ENCODE peak calls at places on chromosomes 3 and 15, in six cellular contexts. H, C, M, L, X and W are unnamed samples.
A peak's percentile ranks its signal among the peaks of the same experiment; 100 is the strongest.

GRCh38 chr3:188170461-188171459 is 16.8 kb downstream of the LPP start:
- DNase-seq in H (no peak), C (no peak), M (no peak), L (no peak), X (no peak), W (no peak)

GRCh38 chr3:10517616-10518015 is 12.2 kb upstream of the ATP2B2 start:
- DNase-seq in H (no peak), C (peak; percentile 32), M (no peak), L (no peak), X (no peak), W (no peak)

GRCh38 chr3:126737527-126737926 is 33.5 kb downstream of the CHCHD6 start:
- DNase-seq in H (no peak), C (no peak), M (no peak), L (no peak), X (no peak), W (no peak)

GRCh38 chr3:28103871-28104270 is 137.5 kb upstream of the CMC1 start:
- DNase-seq in H (no peak), C (no peak), M (no peak), L (no peak), X (no peak), W (no peak)

GRCh38 chr15:40088929-40089755 is 19.5 kb downstream of the BMF start:
- DNase-seq in H (no peak), C (no peak), M (no peak), L (no peak), X (no peak), W (no peak)

GRCh38 chr15:40115670-40116093 is 7.0 kb upstream of the BMF start:
- DNase-seq in H (no peak), C (peak; percentile 90), M (peak; percentile 78), L (peak; percentile 33), X (peak; percentile 89), W (no peak)

GRCh38 chr3:14524920-14525660 is 15.1 kb downstream of the GRIP2 start:
- DNase-seq in H (no peak), C (no peak), M (no peak), L (no peak), X (no peak), W (no peak)

GRCh38 chr3:148958681-148959080 is 32.7 kb upstream of the GYG1 start:
- DNase-seq in H (no peak), C (no peak), M (no peak), L (no peak), X (no peak), W (no peak)

GRCh38 chr3:114660124-114660523 is 366.3 kb downstream of the TIGIT start:
- DNase-seq in H (no peak), C (no peak), M (no peak), L (no peak), X (no peak), W (no peak)

GRCh38 chr3:172152869-172153268 is 113.5 kb downstream of the FNDC3B start:
- DNase-seq in H (no peak), C (no peak), M (no peak), L (no peak), X (peak; percentile 42), W (no peak)

GRCh38 chr15:100923902-100924301 is 4.7 kb downstream of the LRRK1 start:
- DNase-seq in H (no peak), C (no peak), M (no peak), L (no peak), X (no peak), W (no peak)

GRCh38 chr3:12294885-12295580 is 6.2 kb downstream of the PPARG start:
- DNase-seq in H (peak; percentile 49), C (no peak), M (no peak), L (no peak), X (no peak), W (no peak)

GRCh38 chr3:142586803-142587406 is 8.4 kb upstream of the ATR start:
- DNase-seq in H (peak; percentile 84), C (no peak), M (peak; percentile 24), L (peak; percentile 65), X (peak; percentile 77), W (peak; percentile 75)

GRCh38 chr3:126498936-126499335 is 18.6 kb downstream of the UROC1 start:
- DNase-seq in H (no peak), C (no peak), M (no peak), L (no peak), X (no peak), W (no peak)

GRCh38 chr3:100882571-100882981 is 110.6 kb downstream of the ABI3BP start:
- DNase-seq in H (no peak), C (no peak), M (no peak), L (no peak), X (no peak), W (no peak)

GRCh38 chr15:40282870-40283614 is at the start of gene ANKRD63:
- DNase-seq in H (peak; percentile 54), C (no peak), M (peak; percentile 36), L (no peak), X (no peak), W (no peak)

GRCh38 chr3:148077318-148077923 is 620.3 kb upstream of the AGTR1 start:
- DNase-seq in H (peak; percentile 11), C (no peak), M (no peak), L (no peak), X (no peak), W (no peak)

GRCh38 chr3:123285066-123285465 is 83.3 kb downstream of the SEC22A start:
- DNase-seq in H (no peak), C (no peak), M (no peak), L (no peak), X (no peak), W (no peak)

GRCh38 chr15:28178727-28179126 is 79.6 kb upstream of the OCA2 start:
- DNase-seq in H (no peak), C (no peak), M (no peak), L (no peak), X (no peak), W (no peak)

GRCh38 chr15:72231847-72232461 is 964 bp upstream of the PKM start:
- DNase-seq in H (peak; percentile 84), C (peak; percentile 64), M (peak; percentile 59), L (peak; percentile 20), X (peak; percentile 66), W (peak; percentile 67)

GRCh38 chr15:31262143-31262530 is 64.5 kb upstream of the KLF13 start:
- DNase-seq in H (no peak), C (peak; percentile 44), M (no peak), L (no peak), X (no peak), W (no peak)

GRCh38 chr15:70208332-70208731 is 110.6 kb upstream of the TLE3 start:
- DNase-seq in H (no peak), C (no peak), M (no peak), L (no peak), X (no peak), W (no peak)

GRCh38 chr3:23889401-23889800 is 27.4 kb downstream of the NKIRAS1 start:
- DNase-seq in H (no peak), C (no peak), M (no peak), L (no peak), X (no peak), W (no peak)

GRCh38 chr3:7367968-7368367 is 507.1 kb downstream of the GRM7 start:
- DNase-seq in H (no peak), C (no peak), M (no peak), L (no peak), X (no peak), W (no peak)

GRCh38 chr3:55588120-55588765 is 101.1 kb upstream of the WNT5A start:
- DNase-seq in H (no peak), C (no peak), M (no peak), L (no peak), X (no peak), W (no peak)

GRCh38 chr3:50286322-50287227 is 5.7 kb downstream of the IFRD2 start:
- DNase-seq in H (no peak), C (no peak), M (no peak), L (no peak), X (no peak), W (no peak)

GRCh38 chr3:190213726-190214125 is 93.0 kb upstream of the P3H2 start:
- DNase-seq in H (no peak), C (no peak), M (no peak), L (no peak), X (no peak), W (no peak)

DNA sequence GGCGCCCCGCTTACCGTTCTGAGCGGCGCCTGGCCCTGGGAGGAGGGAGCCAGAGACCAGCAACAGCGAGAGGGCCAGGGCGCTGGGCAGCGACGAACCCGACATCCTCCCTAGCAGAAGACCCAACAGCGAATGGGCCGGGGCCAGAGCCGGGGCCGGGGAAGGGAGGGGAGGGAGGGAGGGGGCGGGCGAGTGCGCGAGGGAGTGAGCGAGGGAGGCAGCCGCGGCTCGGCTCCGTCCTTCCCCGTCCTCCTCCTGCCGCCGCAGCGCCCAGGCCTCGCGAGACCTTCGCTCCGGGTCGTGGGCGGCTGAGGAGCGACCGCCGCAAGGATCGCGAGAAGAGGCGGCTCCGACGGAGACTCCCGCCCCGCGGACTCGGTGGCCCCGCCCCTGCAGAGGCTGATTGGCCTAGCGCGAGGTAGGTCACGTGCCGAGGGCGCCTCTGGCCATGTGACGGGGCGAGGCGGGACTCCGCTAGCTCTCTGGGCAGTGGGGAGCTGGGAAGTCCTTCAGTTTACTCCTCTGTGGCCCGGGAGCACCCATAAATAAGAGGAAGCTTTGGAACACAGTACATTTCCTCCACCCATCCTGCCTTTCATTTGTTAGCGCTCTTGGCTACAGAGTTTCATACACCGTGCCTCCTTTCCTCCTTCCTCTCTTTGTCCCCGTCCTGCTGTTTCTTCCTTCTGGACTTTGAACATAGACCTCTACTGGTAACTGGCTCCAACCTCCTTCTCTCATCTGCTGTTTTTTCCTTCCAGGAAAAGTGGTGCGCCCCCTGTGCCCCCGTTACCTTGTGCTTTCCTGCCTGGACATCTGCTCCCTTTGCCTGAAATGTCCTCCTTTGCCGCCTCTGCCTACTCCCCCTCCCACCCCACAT is at the start of gene NPTN:
- DNase-seq in H (peak; percentile 96), C (peak; percentile 99), M (peak; percentile 99), L (peak; percentile 94), X (peak; percentile 98), W (peak; percentile 98)
- TF ChIP-seq POLR2A in H (peak; percentile 87), C (peak; percentile 79), M (peak; percentile 86), L (peak; percentile 82), X (peak; percentile 87), W (peak; percentile 84)

GRCh38 chr3:53073553-53074365 is 27.9 kb upstream of the SFMBT1 start:
- DNase-seq in H (no peak), C (no peak), M (no peak), L (no peak), X (no peak), W (no peak)
- H3K4me3 ChIP-seq in H (no peak overlapping the region), C (peak overlapping the region; percentile 75), M (peak overlapping the region; percentile 90), L (peak overlapping the region; percentile 56), X (peak overlapping the region; percentile 86), W (peak overlapping the region; percentile 66)

GRCh38 chr3:38119802-38120689 is 16.9 kb downstream of the ACAA1 start:
- DNase-seq in H (no peak), C (peak; percentile 35), M (no peak), L (no peak), X (no peak), W (no peak)
- TF ChIP-seq POLR2A in H (no peak), C (no peak), M (no peak), L (no peak), X (no peak), W (no peak)

GRCh38 chr3:32399030-32399620 is 7.5 kb downstream of the CMTM7 start:
- DNase-seq in H (peak; percentile 48), C (no peak), M (no peak), L (no peak), X (peak; percentile 50), W (no peak)

GRCh38 chr3:32403663-32404062 is 12.0 kb downstream of the CMTM7 start:
- DNase-seq in H (no peak), C (no peak), M (no peak), L (no peak), X (no peak), W (no peak)

GRCh38 chr3:32398531-32398930 is 6.9 kb downstream of the CMTM7 start:
- DNase-seq in H (no peak), C (no peak), M (no peak), L (no peak), X (peak; percentile 41), W (no peak)

GRCh38 chr3:32401541-32402052 is 9.9 kb downstream of the CMTM7 start:
- DNase-seq in H (peak; percentile 52), C (peak; percentile 92), M (peak; percentile 74), L (peak; percentile 49), X (peak; percentile 77), W (peak; percentile 61)

GRCh38 chr3:32401141-32401540 is 9.5 kb downstream of the CMTM7 start:
- DNase-seq in H (peak; percentile 13), C (no peak), M (no peak), L (no peak), X (no peak), W (no peak)
- H3K4me3 ChIP-seq in H (peak overlapping the region; percentile 42), C (peak overlapping the region; percentile 53), M (peak overlapping the region; percentile 57), L (peak overlapping the region; percentile 55), X (no peak overlapping the region), W (peak overlapping the region; percentile 43)